ENCODE peak calls at places on chromosomes 5 and 9, in nine cellular contexts. F is aorta, B is OCI-LY7, E is keratinocyte, R is heart right ventricle, W is IMR-90, H is GM23248, L is A549, Z is endothelial cell of umbilical vein. O is an unnamed sample.

GRCh38 chr9:97903168-97903567 is 19.1 kb downstream of the TRMO start:
- DNase-seq in Z (no peak), R (no peak), W (no peak), F (no peak), B (no peak), E (no peak), H (no peak), L (no peak), O (no peak)

GRCh38 chr5:96226941-96227552 is 206.0 kb downstream of the PCSK1 start:
- DNase-seq in F (peak; percentile 76), W (peak; percentile 97), L (peak; percentile 19), R (no peak), B (no peak), H (peak; percentile 95), Z (peak; percentile 13), E (no peak), O (peak; percentile 57)

GRCh38 chr5:139460457-139460856 is 2.1 kb downstream of the ECSCR start:
- DNase-seq in W (no peak), Z (no peak), B (no peak), F (no peak), E (no peak), H (no peak), L (no peak), R (no peak), O (no peak)

GRCh38 chr5:174832811-174833210 is 108.4 kb downstream of the MSX2 start:
- DNase-seq in B (no peak), F (no peak), E (no peak), R (no peak), H (no peak), W (no peak), Z (no peak), L (no peak), O (no peak)

GRCh38 chr5:72065751-72066255 is 41.5 kb upstream of the MAP1B start:
- DNase-seq in R (no peak), L (peak; percentile 23), W (peak; percentile 50), H (peak; percentile 49), Z (no peak), B (no peak), F (no peak), E (no peak), O (no peak)

GRCh38 chr5:67181648-67182218 is 14.9 kb downstream of the CD180 start:
- DNase-seq in W (no peak), Z (no peak), E (no peak), L (no peak), H (no peak), F (no peak), R (no peak), B (no peak), O (no peak)

GRCh38 chr9:130933114-130934046 is 5.7 kb downstream of the FIBCD1 start:
- DNase-seq in E (no peak), H (peak; percentile 91), W (peak; percentile 84), L (no peak), B (no peak), Z (no peak), R (no peak), F (no peak), O (no peak)

GRCh38 chr5:142531977-142532376 is 153.9 kb downstream of the FGF1 start:
- DNase-seq in F (no peak), R (no peak), B (no peak), H (no peak), L (no peak), E (no peak), Z (peak; percentile 33), W (no peak), O (no peak)

GRCh38 chr5:73946278-73946677 is 320.3 kb downstream of the ARHGEF28 start:
- DNase-seq in F (no peak), E (no peak), R (no peak), Z (no peak), B (peak; percentile 43), H (no peak), W (no peak), L (no peak), O (no peak)

GRCh38 chr5:139472410-139473030 is 1.7 kb downstream of the SMIM33 start:
- DNase-seq in E (no peak), B (no peak), L (no peak), W (no peak), H (no peak), F (no peak), Z (no peak), R (no peak), O (no peak)

GRCh38 chr9:120923620-120924328 is 2.8 kb downstream of the TRAF1 start:
- DNase-seq in F (no peak), R (no peak), E (no peak), B (no peak), H (no peak), Z (no peak), L (no peak), W (no peak), O (no peak)

GRCh38 chr5:139638090-139638735 is 9.9 kb upstream of the CXXC5 start:
- DNase-seq in Z (peak; percentile 38), B (peak; percentile 81), E (no peak), L (no peak), W (peak; percentile 66), F (peak; percentile 93), H (peak; percentile 92), R (peak; percentile 86), O (peak; percentile 95)

GRCh38 chr5:88555658-88556057 is 287.0 kb upstream of the TMEM161B start:
- DNase-seq in B (no peak), E (no peak), H (no peak), L (no peak), W (no peak), Z (no peak), R (no peak), F (no peak), O (no peak)

GRCh38 chr5:41748631-41749030 is 121.6 kb downstream of the OXCT1 start:
- DNase-seq in F (no peak), E (no peak), Z (no peak), R (no peak), L (no peak), H (peak; percentile 14), B (no peak), W (peak; percentile 50), O (no peak)

GRCh38 chr5:123454236-123454911 is 31.2 kb upstream of the CEP120 start:
- DNase-seq in B (no peak), L (no peak), F (no peak), R (no peak), Z (peak; percentile 21), H (peak; percentile 20), E (no peak), W (peak; percentile 61), O (no peak)

GRCh38 chr5:76986828-76987526 is 34.1 kb downstream of the CRHBP start:
- DNase-seq in L (no peak), R (no peak), Z (no peak), W (no peak), H (no peak), B (no peak), E (no peak), F (no peak), O (no peak)

GRCh38 chr9:127838375-127839078 is 15.9 kb downstream of the ENG start:
- DNase-seq in L (peak; percentile 51), E (no peak), R (peak; percentile 74), B (no peak), Z (peak; percentile 97), H (peak; percentile 99), W (peak; percentile 93), F (peak; percentile 97), O (peak; percentile 90)

GRCh38 chr5:107522456-107522855 is 148.3 kb downstream of the EFNA5 start:
- DNase-seq in W (no peak), B (no peak), H (no peak), F (no peak), L (no peak), E (no peak), R (no peak), Z (no peak), O (no peak)

DNA sequence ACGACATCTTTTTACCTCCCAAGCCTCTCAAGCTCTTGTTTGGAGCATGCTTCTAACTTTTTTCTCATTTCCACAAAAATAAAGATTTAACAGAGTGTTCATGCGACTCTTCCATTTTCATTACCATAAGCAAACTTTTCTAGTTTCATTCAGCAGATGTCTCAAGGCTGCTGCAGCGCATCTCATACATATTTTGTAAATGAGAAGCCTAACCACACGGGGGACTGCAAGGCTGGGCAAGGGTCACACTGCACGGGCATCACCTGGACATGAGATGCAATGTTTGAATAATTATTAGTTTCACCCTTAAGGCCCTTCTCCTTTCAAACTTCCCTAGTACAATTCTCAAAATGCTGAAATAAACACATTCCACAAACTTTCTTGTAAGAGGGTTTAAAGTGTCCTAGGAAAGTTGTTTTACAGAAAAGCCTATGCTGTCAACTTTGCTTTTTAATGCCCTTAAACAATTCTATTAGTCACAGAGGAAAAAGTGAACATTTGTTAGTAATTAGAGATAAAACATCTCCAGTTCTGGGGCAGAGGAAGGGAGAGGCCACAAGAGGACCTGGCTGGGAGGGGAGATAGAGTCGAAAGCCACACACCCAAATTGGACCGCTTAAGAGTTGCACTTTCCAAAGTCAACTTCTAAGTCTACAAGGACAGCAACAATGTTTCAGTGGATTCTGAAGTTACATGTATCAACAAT is 1.3 kb downstream of the DENND1A start:
- DNase-seq in H (peak; percentile 81), Z (peak; percentile 17), E (no peak), L (no peak), R (peak; percentile 13), B (peak; percentile 42), W (peak; percentile 41), F (no peak), O (no peak)
- H3K4me1 ChIP-seq in H (peaks cover 34% of the 10 kb centered on the region), Z (peaks cover 12% of the 10 kb centered on the region), E (peaks cover 18% of the 10 kb centered on the region), L (peaks cover 66% of the 10 kb centered on the region), R (peaks cover 33% of the 10 kb centered on the region), B (peaks cover 46% of the 10 kb centered on the region), W (peaks cover 9% of the 10 kb centered on the region), F (no peaks in the 10 kb centered on the region), O (peaks cover 20% of the 10 kb centered on the region)

GRCh38 chr9:95008151-95008771 is 281.8 kb downstream of the AOPEP start:
- DNase-seq in Z (peak; percentile 68), R (no peak), W (no peak), E (no peak), F (no peak), B (no peak), L (peak; percentile 84), H (peak; percentile 45), O (no peak)
- H3K4me1 ChIP-seq in Z (peaks cover 36% of the 10 kb centered on the region), R (peaks cover 74% of the 10 kb centered on the region), W (peaks cover 10% of the 10 kb centered on the region), E (peaks cover 45% of the 10 kb centered on the region), F (no peaks in the 10 kb centered on the region), B (no peaks in the 10 kb centered on the region), L (peaks cover 53% of the 10 kb centered on the region), H (peaks cover 60% of the 10 kb centered on the region), O (no peaks in the 10 kb centered on the region)

GRCh38 chr9:89460551-89460950 is 37.4 kb downstream of the SEMA4D start:
- DNase-seq in R (no peak), F (peak; percentile 36), W (no peak), H (no peak), L (no peak), E (no peak), B (no peak), Z (no peak), O (no peak)
- H3K4me1 ChIP-seq in R (no peaks in the 10 kb centered on the region), F (no peaks in the 10 kb centered on the region), W (peaks cover 6% of the 10 kb centered on the region), H (no peaks in the 10 kb centered on the region), L (no peaks in the 10 kb centered on the region), E (no peaks in the 10 kb centered on the region), B (peaks cover 17% of the 10 kb centered on the region), Z (peaks cover 5% of the 10 kb centered on the region), O (no peaks in the 10 kb centered on the region)

DNA sequence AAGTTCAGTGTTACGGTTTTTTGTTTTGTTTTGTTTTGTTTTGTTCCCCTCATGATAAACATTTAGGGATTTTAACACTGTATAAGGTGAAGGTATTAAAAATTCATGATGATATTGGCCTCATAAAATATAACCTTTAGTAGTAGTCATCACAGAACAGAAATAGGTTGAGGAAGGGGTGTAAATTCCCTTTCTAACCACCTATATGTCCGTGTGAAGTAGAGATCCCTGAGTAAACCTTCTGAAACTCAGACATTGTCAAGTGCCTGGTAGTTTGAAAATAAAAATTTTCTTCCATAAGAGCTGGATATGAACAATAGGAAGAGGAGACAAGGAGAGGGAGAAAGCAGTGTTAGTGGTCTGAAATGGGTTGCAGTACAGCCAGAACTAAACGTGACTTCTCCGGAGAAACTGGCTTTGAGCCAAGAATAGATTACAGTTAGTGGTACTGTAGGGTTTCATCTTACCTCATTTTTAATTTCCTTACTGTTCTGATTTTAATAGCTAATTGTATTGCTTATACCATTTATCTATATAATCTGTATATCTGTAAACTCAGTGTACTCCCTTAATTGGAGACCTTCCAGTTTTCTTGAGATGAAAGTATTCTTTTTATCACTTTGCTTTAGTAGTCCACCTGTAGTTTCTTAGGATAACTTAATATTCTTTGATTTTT is 18.3 kb downstream of the UGCG start:
- DNase-seq in H (peak; percentile 32), E (no peak), B (no peak), W (no peak), L (no peak), R (no peak), F (no peak), Z (peak; percentile 44), O (no peak)
- H3K4me1 ChIP-seq in H (peaks cover 49% of the 10 kb centered on the region), E (no peaks in the 10 kb centered on the region), B (peaks cover 41% of the 10 kb centered on the region), W (peaks cover 23% of the 10 kb centered on the region), L (peaks cover 18% of the 10 kb centered on the region), R (peaks cover 52% of the 10 kb centered on the region), F (peaks cover 2% of the 10 kb centered on the region), Z (peaks cover 11% of the 10 kb centered on the region), O (no peaks in the 10 kb centered on the region)

O was measured in tibial artery.